ENCODE peak calls at places on chromosomes 1 and 21, in six cellular contexts. R, C, G, V, E and I are unnamed samples.
A peak's percentile ranks its signal among the peaks of the same experiment; 100 is the strongest.

GRCh38 chr1:79105499-79105898 is 99.0 kb upstream of the ADGRL4 start:
- DNase-seq in C (no peak), V (no peak), R (no peak), G (no peak), E (no peak), I (no peak)

GRCh38 chr1:65416767-65417166 is 3.7 kb upstream of the LEPR start:
- DNase-seq in C (no peak), R (no peak), V (no peak), G (no peak), E (no peak), I (no peak)

GRCh38 chr1:91876040-91876470 is 9.9 kb downstream of the TGFBR3 start:
- DNase-seq in G (no peak), C (no peak), V (no peak), E (no peak), R (no peak), I (no peak)

GRCh38 chr1:975896-976683 is 5.8 kb downstream of the PERM1 start:
- DNase-seq in C (peak; percentile 62), G (no peak), V (peak; percentile 76), R (peak; percentile 58), E (peak; percentile 56), I (peak; percentile 40)

GRCh38 chr1:199218065-199218464 is 579.2 kb downstream of the PTPRC start:
- DNase-seq in V (no peak), G (no peak), R (no peak), C (no peak), E (no peak), I (no peak)

GRCh38 chr1:26541816-26542711 is 12.5 kb downstream of the RPS6KA1 start:
- DNase-seq in G (peak; percentile 40), E (peak; percentile 73), R (peak; percentile 82), C (no peak), V (peak; percentile 36), I (peak; percentile 34)

GRCh38 chr21:35333831-35334593 is 284.9 kb upstream of the RUNX1 start:
- DNase-seq in R (no peak), C (peak; percentile 56), E (no peak), G (no peak), V (no peak), I (no peak)

GRCh38 chr1:60753508-60753907 is 328.9 kb upstream of the NFIA start:
- DNase-seq in V (no peak), G (no peak), R (no peak), E (no peak), C (peak; percentile 95), I (no peak)

GRCh38 chr1:13570924-13571323 is 12.7 kb upstream of the PDPN start:
- DNase-seq in C (no peak), G (no peak), R (no peak), V (no peak), E (no peak), I (no peak)

GRCh38 chr21:31484219-31484618 is 140.2 kb upstream of the TIAM1 start:
- DNase-seq in R (no peak), C (no peak), G (no peak), E (no peak), V (no peak), I (no peak)

GRCh38 chr1:53957231-53957818 is 11.2 kb downstream of the LRRC42 start:
- DNase-seq in R (no peak), G (no peak), C (no peak), V (no peak), E (no peak), I (peak; percentile 38)

GRCh38 chr1:9728451-9729295 is 77.1 kb downstream of the PIK3CD start:
- DNase-seq in G (no peak), C (no peak), R (no peak), E (peak; percentile 54), V (no peak), I (no peak)

GRCh38 chr1:208243522-208243850 is 698 bp downstream of the PLXNA2 start:
- DNase-seq in V (no peak), C (no peak), R (no peak), E (no peak), G (no peak), I (no peak)

GRCh38 chr1:2110738-2111673 is 60.8 kb downstream of the PRKCZ start:
- DNase-seq in R (peak; percentile 19), V (no peak), C (no peak), E (no peak), G (no peak), I (no peak)

GRCh38 chr1:159212596-159212995 is 7.9 kb downstream of the ACKR1 start:
- DNase-seq in G (no peak), E (no peak), C (no peak), R (no peak), V (no peak), I (no peak)

GRCh38 chr21:40386301-40386911 is 460.6 kb downstream of the DSCAM start:
- DNase-seq in V (peak; percentile 66), E (no peak), G (no peak), C (no peak), R (peak; percentile 64), I (peak; percentile 0)

GRCh38 chr1:99725996-99726395 is 40.4 kb downstream of the FRRS1 start:
- DNase-seq in G (no peak), V (no peak), E (no peak), C (no peak), R (no peak), I (no peak)

GRCh38 chr1:23977187-23977853 is 2.8 kb downstream of the SRSF10 start:
- DNase-seq in C (no peak), R (no peak), E (no peak), G (no peak), V (no peak), I (no peak)

GRCh38 chr1:31642366-31642765 is 2.3 kb downstream of the PEF1 start:
- DNase-seq in G (no peak), C (no peak), E (no peak), V (no peak), R (no peak), I (no peak)

GRCh38 chr1:46622341-46622740 is 5.7 kb upstream of the MOB3C start:
- DNase-seq in V (peak; percentile 50), G (no peak), C (peak; percentile 50), R (no peak), E (no peak), I (peak; percentile 72)

GRCh38 chr1:107122241-107122640 is 18.6 kb upstream of the NTNG1 start:
- DNase-seq in R (no peak), E (no peak), G (no peak), V (no peak), C (no peak), I (no peak)

GRCh38 chr21:42518216-42518615 is 4.6 kb downstream of the SLC37A1 start:
- DNase-seq in C (no peak), E (no peak), G (no peak), V (no peak), R (no peak), I (peak; percentile 28)

GRCh38 chr1:77200297-77200696 is 18.9 kb downstream of the PIGK start:
- DNase-seq in C (no peak), R (no peak), V (no peak), G (no peak), E (no peak), I (no peak)

GRCh38 chr1:155226188-155226909 is 17.9 kb downstream of the MTX1 start:
- DNase-seq in V (peak; percentile 76), G (peak; percentile 95), R (peak; percentile 82), E (peak; percentile 70), C (peak; percentile 86), I (peak; percentile 88)

GRCh38 chr1:47975302-47975921 is 21.8 kb downstream of the TRABD2B start:
- DNase-seq in R (no peak), V (no peak), E (no peak), G (no peak), C (no peak), I (no peak)

GRCh38 chr1:42214447-42214871 is 49.9 kb upstream of the GUCA2A start:
- DNase-seq in E (no peak), R (peak; percentile 32), G (no peak), C (no peak), V (peak; percentile 45), I (peak; percentile 81)

GRCh38 chr1:114310771-114311251 is 157.1 kb upstream of the SYT6 start:
- DNase-seq in C (no peak), V (no peak), E (no peak), R (no peak), G (no peak), I (no peak)

GRCh38 chr1:203278087-203278884 is 27.0 kb upstream of the BTG2 start:
- DNase-seq in C (peak; percentile 58), V (peak; percentile 73), G (no peak), R (peak; percentile 97), E (no peak), I (peak; percentile 33)

GRCh38 chr1:30303387-30303786 is 420.0 kb downstream of the MATN1 start:
- DNase-seq in V (no peak), R (no peak), E (no peak), G (no peak), C (no peak), I (no peak)

GRCh38 chr1:91511386-91511785 is 10.7 kb downstream of the CDC7 start:
- DNase-seq in C (peak; percentile 40), V (no peak), R (no peak), E (no peak), G (no peak), I (peak; percentile 73)

GRCh38 chr1:210438928-210439841 is 110.5 kb downstream of the HHAT start:
- DNase-seq in R (no peak), V (no peak), E (no peak), G (no peak), C (no peak), I (peak; percentile 68)

GRCh38 chr21:35732788-35733187 is 327.5 kb downstream of the SETD4 start:
- DNase-seq in E (no peak), C (no peak), V (no peak), R (no peak), G (no peak), I (no peak)

GRCh38 chr1:119294199-119294598 is 74.4 kb upstream of the HAO2 start:
- DNase-seq in C (no peak), V (no peak), G (no peak), R (no peak), E (no peak), I (no peak)

GRCh38 chr1:33634806-33635205 is 162.4 kb downstream of the ZSCAN20 start:
- DNase-seq in R (peak; percentile 47), E (no peak), G (no peak), C (no peak), V (peak; percentile 66), I (peak; percentile 55)

GRCh38 chr1:30692201-30692947 is 31.0 kb downstream of the MATN1 start:
- DNase-seq in V (peak; percentile 2), R (no peak), C (no peak), E (no peak), G (no peak), I (no peak)

GRCh38 chr1:221994939-221995338 is 253.1 kb upstream of the DUSP10 start:
- DNase-seq in V (no peak), C (no peak), R (no peak), E (no peak), G (no peak), I (no peak)

GRCh38 chr1:16209132-16209846 is 3.2 kb downstream of the ARHGEF19 start:
- DNase-seq in C (no peak), R (no peak), E (no peak), G (no peak), V (no peak), I (no peak)

GRCh38 chr1:38279148-38279547 is 232.6 kb upstream of the POU3F1 start:
- DNase-seq in G (no peak), C (no peak), E (no peak), R (no peak), V (no peak), I (no peak)

GRCh38 chr1:109659997-109660755 is 4.3 kb downstream of the GSTM4 start:
- DNase-seq in V (peak; percentile 62), C (no peak), G (no peak), E (no peak), R (no peak), I (no peak)